ENCODE peak calls at places on chromosomes 5 and 9, in nine cellular contexts. K is lower lobe of right lung; V is IMR-90; X is cardiac muscle cell; Y is left lung; F is GM12865; C is tibial artery; N is Jurkat, Clone E6-1; J is foreskin fibroblast. P is an unnamed sample.

GRCh38 chr5:109718216-109718615 is 28.5 kb downstream of the MAN2A1 start:
- DNase-seq in V (no peak), X (no peak), J (no peak), Y (no peak), C (no peak), K (no peak), N (no peak), F (no peak), P (no peak)

GRCh38 chr9:15936316-15936869 is 383.6 kb downstream of the CCDC171 start:
- DNase-seq in J (peak), X (peak), C (no peak), K (no peak), N (no peak), Y (no peak), F (no peak), V (peak), P (no peak)

GRCh38 chr5:6402939-6403338 is 24.6 kb upstream of the MED10 start:
- DNase-seq in N (no peak), F (peak), J (no peak), X (peak), Y (no peak), K (no peak), V (no peak), C (no peak), P (no peak)

GRCh38 chr5:126044111-126044668 is 379.0 kb upstream of the GRAMD2B start:
- DNase-seq in K (no peak), F (no peak), X (peak), Y (no peak), J (no peak), C (no peak), V (peak), N (peak), P (no peak)

GRCh38 chr9:38395653-38396370 is 3.3 kb downstream of the ALDH1B1 start:
- DNase-seq in K (no peak), X (no peak), V (no peak), F (no peak), Y (no peak), C (no peak), J (no peak), N (no peak), P (no peak)

GRCh38 chr5:74173260-74173659 is 467.3 kb downstream of the ENC1 start:
- DNase-seq in Y (no peak), F (no peak), J (no peak), N (no peak), K (no peak), C (no peak), X (no peak), V (no peak), P (no peak)

GRCh38 chr9:12163775-12164458 is 529.3 kb upstream of the TYRP1 start:
- DNase-seq in N (no peak), F (no peak), Y (no peak), V (no peak), K (no peak), X (no peak), C (no peak), J (no peak), P (no peak)

GRCh38 chr9:13282998-13283397 is 3.5 kb upstream of the MPDZ start:
- DNase-seq in N (no peak), F (no peak), K (no peak), V (peak), X (peak), J (no peak), Y (no peak), C (no peak), P (no peak)

GRCh38 chr9:114309096-114309495 is 13.8 kb upstream of the ORM1 start:
- DNase-seq in F (no peak), C (no peak), X (no peak), N (no peak), V (no peak), J (no peak), Y (no peak), K (no peak), P (no peak)

GRCh38 chr9:133403766-133404439 is 13.9 kb downstream of the REXO4 start:
- DNase-seq in V (no peak), K (peak), N (no peak), F (peak), J (no peak), Y (peak), C (no peak), X (peak), P (peak)

GRCh38 chr5:57382665-57383064 is 99.9 kb downstream of the ACTBL2 start:
- DNase-seq in V (no peak), J (no peak), N (no peak), X (no peak), C (no peak), F (no peak), Y (no peak), K (no peak), P (no peak)

GRCh38 chr5:170337055-170337454 is 39.5 kb upstream of the LCP2 start:
- DNase-seq in F (no peak), K (no peak), C (no peak), Y (no peak), V (no peak), N (no peak), J (no peak), X (no peak), P (no peak)

GRCh38 chr9:90854637-90855036 is 53.0 kb downstream of the SYK start:
- DNase-seq in K (no peak), F (no peak), X (no peak), V (no peak), C (no peak), Y (no peak), N (no peak), J (no peak), P (no peak)

GRCh38 chr9:109451311-109452025 is 46.6 kb downstream of the PTPN3 start:
- DNase-seq in C (no peak), J (no peak), V (no peak), K (no peak), X (no peak), Y (no peak), F (no peak), N (no peak), P (no peak)

GRCh38 chr9:34986541-34987047 is 3.0 kb upstream of the DNAJB5 start:
- DNase-seq in C (peak), X (peak), N (peak), F (peak), Y (no peak), K (peak), J (no peak), V (no peak), P (peak)

GRCh38 chr5:56270058-56270457 is 36.9 kb upstream of the ANKRD55 start:
- DNase-seq in Y (no peak), J (no peak), X (no peak), F (peak), C (no peak), V (no peak), N (no peak), K (no peak), P (no peak)

GRCh38 chr5:91058575-91058974 is 324.5 kb downstream of the ARRDC3 start:
- DNase-seq in N (no peak), X (no peak), J (no peak), V (no peak), Y (no peak), C (no peak), K (no peak), F (no peak), P (no peak)

GRCh38 chr9:77896269-77897245 is 135.1 kb downstream of the GNAQ start:
- DNase-seq in X (no peak), C (no peak), J (no peak), K (no peak), Y (no peak), V (no peak), F (no peak), N (no peak), P (no peak)

GRCh38 chr5:76467221-76467620 is 64.1 kb downstream of the IQGAP2 start:
- DNase-seq in C (no peak), Y (no peak), F (no peak), V (no peak), K (no peak), J (no peak), X (no peak), N (no peak), P (no peak)

GRCh38 chr9:5326893-5327548 is 12.7 kb downstream of the RLN1 start:
- DNase-seq in X (peak), C (no peak), Y (peak), N (no peak), F (no peak), J (no peak), K (peak), V (peak), P (peak)

GRCh38 chr9:124760719-124761118 is 10.4 kb downstream of the NR6A1 start:
- DNase-seq in N (no peak), V (no peak), Y (no peak), X (no peak), F (no peak), C (no peak), J (no peak), K (no peak), P (no peak)

GRCh38 chr9:124759327-124759726 is 11.8 kb downstream of the NR6A1 start:
- DNase-seq in C (no peak), K (no peak), F (no peak), V (no peak), J (no peak), N (no peak), Y (no peak), X (no peak), P (no peak)

GRCh38 chr9:124762633-124763032 is 8.5 kb downstream of the NR6A1 start:
- DNase-seq in J (no peak), N (no peak), Y (no peak), C (no peak), V (no peak), X (no peak), F (no peak), K (no peak), P (no peak)

GRCh38 chr9:124761196-124761595 is 9.9 kb downstream of the NR6A1 start:
- DNase-seq in J (no peak), F (no peak), Y (no peak), N (no peak), C (no peak), X (no peak), K (no peak), V (no peak), P (no peak)

DNA sequence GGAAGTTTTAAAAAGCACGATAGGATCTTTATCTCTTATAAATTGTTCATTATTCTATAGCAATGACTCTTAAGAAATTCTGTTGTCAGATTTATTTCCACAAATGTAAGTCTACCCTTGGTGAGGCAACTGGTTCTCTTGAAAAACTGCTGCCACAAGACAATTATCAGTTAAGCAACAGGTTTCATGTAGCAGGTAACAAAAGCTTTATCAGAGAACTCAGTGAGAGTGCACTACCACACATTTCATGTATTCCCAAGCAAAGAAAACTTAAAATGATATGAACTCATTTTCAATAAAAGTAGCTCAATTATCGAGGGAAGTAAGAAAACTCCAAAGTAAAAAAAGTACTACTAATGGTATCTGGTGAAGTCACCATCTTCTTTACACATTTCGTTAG is 9.4 kb downstream of the NR6A1 start:
- DNase-seq in N (no peak), F (no peak), V (no peak), C (no peak), J (no peak), X (no peak), K (no peak), Y (no peak), P (no peak)
- H3K4me3 ChIP-seq in N (no peak), F (no peak), V (no peak), C (no peak), J (no peak), X (no peak), K (no peak), Y (no peak), P (no peak)

DNA sequence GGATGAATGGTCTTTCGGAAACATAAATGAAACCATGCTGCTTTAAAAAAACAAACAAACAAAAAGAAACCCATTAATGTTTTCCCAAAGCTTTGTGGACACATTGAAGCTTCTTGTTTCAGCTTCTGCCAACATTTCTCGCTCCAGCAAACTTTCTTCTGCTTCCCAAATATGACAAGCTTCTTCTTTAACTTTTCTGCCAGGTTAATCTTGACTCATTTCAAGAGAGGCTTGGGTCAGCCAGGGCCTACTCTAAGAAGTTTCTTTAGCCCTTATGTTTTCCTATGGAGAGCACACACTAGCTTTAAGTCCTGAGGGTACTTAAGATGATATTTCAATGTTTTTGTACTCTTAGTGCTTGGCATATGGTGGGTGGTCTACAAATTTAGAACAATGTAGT is 6.1 kb downstream of the ANXA1 start:
- DNase-seq in V (no peak), J (no peak), K (no peak), Y (no peak), C (no peak), F (no peak), X (no peak), N (no peak), P (no peak)
- H3K4me3 ChIP-seq in V (no peak), J (no peak), K (no peak), Y (no peak), C (no peak), F (no peak), X (no peak), N (no peak), P (no peak)

GRCh38 chr5:27312291-27312690 is 273.9 kb upstream of the CDH9 start:
- DNase-seq in J (no peak), F (no peak), N (no peak), X (no peak), C (no peak), V (no peak), K (no peak), Y (no peak), P (no peak)

GRCh38 chr5:27313549-27313948 is 275.2 kb upstream of the CDH9 start:
- DNase-seq in N (no peak), Y (no peak), V (no peak), X (no peak), C (no peak), F (no peak), J (no peak), K (no peak), P (no peak)

GRCh38 chr5:27318701-27319100 is 280.3 kb upstream of the CDH9 start:
- DNase-seq in N (no peak), X (no peak), C (no peak), J (no peak), K (no peak), F (no peak), Y (no peak), V (peak), P (no peak)

GRCh38 chr5:27315541-27316282 is 277.3 kb upstream of the CDH9 start:
- DNase-seq in Y (no peak), C (no peak), N (no peak), J (peak), X (peak), F (no peak), K (no peak), V (peak), P (no peak)

DNA sequence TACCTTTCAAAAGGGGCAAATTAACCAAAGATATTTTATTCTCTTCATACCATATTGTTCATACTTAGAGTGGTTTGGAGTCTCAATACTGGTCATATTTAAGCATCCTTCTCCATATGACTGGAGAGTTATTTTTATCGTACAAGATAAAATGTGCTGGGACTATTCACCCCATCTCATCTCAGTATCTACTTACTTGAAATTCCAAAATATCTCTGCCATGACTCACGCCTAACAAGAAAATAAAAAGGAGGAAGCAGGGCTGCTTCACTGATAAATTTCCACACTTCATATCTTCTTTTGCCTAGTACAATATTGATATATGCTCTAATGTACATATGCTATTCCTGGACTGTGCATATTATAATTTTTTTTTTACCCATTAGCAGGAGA is 277.9 kb upstream of the CDH9 start:
- DNase-seq in K (no peak), J (peak), F (no peak), X (peak), C (no peak), N (no peak), V (peak), Y (no peak), P (no peak)
- H3K4me3 ChIP-seq in K (no peak), J (no peak), F (no peak), X (no peak), C (no peak), N (no peak), V (no peak), Y (no peak), P (no peak)

GRCh38 chr9:120867676-120868338 is 9.2 kb downstream of the PHF19 start:
- DNase-seq in Y (no peak), J (no peak), X (no peak), V (no peak), C (peak), F (no peak), K (no peak), N (no peak), P (no peak)

GRCh38 chr9:120868339-120868675 is 8.7 kb downstream of the PHF19 start:
- DNase-seq in X (no peak), J (no peak), N (no peak), V (peak), K (no peak), C (no peak), Y (no peak), F (no peak), P (no peak)

GRCh38 chr9:120869726-120870125 is 7.3 kb downstream of the PHF19 start:
- DNase-seq in F (no peak), X (no peak), N (no peak), K (peak), Y (peak), V (no peak), J (no peak), C (no peak), P (no peak)

GRCh38 chr9:120869360-120869687 is 7.7 kb downstream of the PHF19 start:
- DNase-seq in V (no peak), C (no peak), X (no peak), J (no peak), N (no peak), Y (no peak), K (no peak), F (no peak), P (no peak)

DNA sequence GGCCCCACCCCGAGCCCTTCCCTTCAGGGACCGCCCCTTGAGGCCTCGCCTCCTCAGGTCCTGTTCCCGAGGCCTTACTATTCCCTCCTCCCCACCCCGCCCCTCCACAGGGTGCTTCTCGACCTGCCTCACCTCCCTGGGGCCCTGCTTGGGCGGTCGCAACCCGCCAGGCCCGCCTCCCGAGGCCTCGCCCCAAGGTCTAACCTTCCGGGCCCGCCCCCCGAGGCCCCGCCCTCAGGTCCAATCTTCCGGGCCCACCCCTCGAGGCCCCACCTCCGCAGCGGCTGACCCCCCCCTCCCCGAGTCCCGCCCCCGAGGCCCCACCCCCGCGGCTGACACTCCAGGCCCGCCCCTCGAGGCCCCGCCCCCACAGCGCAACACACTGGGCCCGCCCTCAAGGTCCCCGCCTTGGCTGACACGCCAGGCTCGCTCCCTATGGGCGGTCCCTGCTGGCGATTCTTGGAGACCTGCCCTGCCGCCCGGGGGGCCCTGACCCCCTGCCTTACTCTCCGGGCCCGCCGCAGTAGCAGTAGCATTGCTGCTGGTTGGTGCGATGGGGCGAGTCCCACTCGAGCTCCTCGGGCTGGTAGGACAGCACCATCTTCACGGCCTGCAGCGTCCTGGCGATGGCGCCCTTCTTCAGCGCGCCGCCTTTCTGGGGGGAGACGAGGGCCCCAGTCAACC is 8.2 kb downstream of the PHF19 start:
- DNase-seq in X (peak), K (peak), F (peak), C (peak), N (peak), V (peak), Y (peak), J (peak), P (peak)
- H3K4me3 ChIP-seq in X (peak), K (peak), F (peak), C (peak), N (peak), V (peak), Y (peak), J (peak), P (no peak)

DNA sequence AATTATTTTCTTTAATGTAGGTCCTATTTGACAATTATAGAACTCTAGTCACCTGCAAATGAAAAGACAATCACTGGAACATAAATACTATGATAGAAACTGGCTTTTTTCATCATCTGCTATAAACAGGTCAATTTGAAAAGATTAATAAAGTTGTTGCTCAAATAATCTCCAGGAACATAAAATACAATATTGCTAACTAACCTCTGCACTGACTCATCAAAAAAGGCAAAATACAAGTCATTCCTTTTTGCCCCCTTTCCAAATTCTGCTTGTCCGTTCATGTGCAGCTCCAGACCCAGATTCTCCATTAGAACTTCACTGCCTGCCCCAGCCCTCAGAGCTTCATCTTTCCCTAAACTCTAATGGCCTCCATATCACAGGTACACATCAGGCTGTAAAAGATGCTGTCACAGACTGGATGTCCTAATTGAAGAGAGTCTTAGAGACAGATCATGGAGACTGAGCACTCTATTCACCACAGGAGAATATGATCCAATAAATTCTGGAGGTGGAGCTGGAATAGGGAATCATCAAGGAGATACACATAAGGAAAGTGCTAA is 1.6 kb downstream of the DCTN4 start:
- DNase-seq in K (no peak), J (no peak), C (no peak), X (no peak), V (no peak), N (no peak), F (no peak), Y (no peak), P (no peak)
- H3K4me3 ChIP-seq in K (peak), J (peak), C (peak), X (peak), V (peak), N (peak), F (peak), Y (peak), P (no peak)

DNA sequence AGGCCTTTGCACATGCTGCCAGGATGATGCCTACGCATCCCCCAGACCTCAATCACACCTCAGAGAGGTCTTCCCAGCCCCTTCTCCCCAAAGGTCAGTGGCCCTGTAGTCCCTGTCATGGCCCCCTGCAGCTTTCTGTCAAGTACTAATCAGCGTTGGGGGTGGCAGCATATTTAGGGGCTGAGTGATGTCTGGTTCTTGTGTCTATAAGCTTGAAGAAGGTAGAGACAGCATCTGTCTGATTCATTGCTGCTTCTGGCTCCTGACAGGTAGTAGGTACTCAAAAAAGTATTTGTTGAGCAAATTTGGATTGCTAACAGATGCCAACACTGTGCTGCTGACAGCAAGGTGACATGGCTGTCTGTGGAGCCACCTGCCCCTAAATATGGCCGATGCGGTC is 51.6 kb upstream of the RPL26L1 start:
- DNase-seq in K (no peak), Y (peak), J (no peak), C (no peak), X (no peak), F (no peak), N (no peak), V (no peak), P (no peak)
- H3K4me3 ChIP-seq in K (no peak), Y (no peak), J (no peak), C (no peak), X (no peak), F (no peak), N (no peak), V (no peak), P (no peak)